ENCODE peak calls at places on chromosomes 5 and 9, in six cellular contexts. One of them, this sample, is unnamed.

GRCh38 chr5:115573133-115573532 is 28.6 kb upstream of the FEM1C start:
- DNase-seq in CD4-positive, alpha-beta T cell: no peak
- DNase-seq in uterus: no peak
- DNase-seq in breast epithelium: no peak
- DNase-seq in dorsolateral prefrontal cortex: no peak
- DNase-seq in OCI-LY7: no peak
- DNase-seq in this sample: no peak

GRCh38 chr9:14343236-14343947 is 29.5 kb upstream of the NFIB start:
- DNase-seq in CD4-positive, alpha-beta T cell: no peak
- DNase-seq in breast epithelium: no peak
- DNase-seq in uterus: no peak
- DNase-seq in OCI-LY7: no peak
- DNase-seq in dorsolateral prefrontal cortex: no peak
- DNase-seq in this sample: no peak

GRCh38 chr5:31366941-31367340 is 165.0 kb downstream of the DROSHA start:
- DNase-seq in OCI-LY7: no peak
- DNase-seq in breast epithelium: no peak
- DNase-seq in CD4-positive, alpha-beta T cell: no peak
- DNase-seq in uterus: no peak
- DNase-seq in dorsolateral prefrontal cortex: no peak
- DNase-seq in this sample: no peak

GRCh38 chr9:134730761-134731496 is 89.3 kb downstream of the COL5A1 start:
- DNase-seq in OCI-LY7: no peak
- DNase-seq in dorsolateral prefrontal cortex: no peak
- DNase-seq in CD4-positive, alpha-beta T cell: no peak
- DNase-seq in uterus: no peak
- DNase-seq in breast epithelium: no peak
- DNase-seq in this sample: no peak

GRCh38 chr5:1058988-1059883 is 50.6 kb downstream of the NKD2 start:
- DNase-seq in CD4-positive, alpha-beta T cell: no peak
- DNase-seq in dorsolateral prefrontal cortex: no peak
- DNase-seq in OCI-LY7: no peak
- DNase-seq in uterus: no peak
- DNase-seq in breast epithelium: no peak
- DNase-seq in this sample: no peak

GRCh38 chr5:56640763-56641406 is 174.5 kb upstream of the MAP3K1 start:
- DNase-seq in dorsolateral prefrontal cortex: no peak
- DNase-seq in uterus: no peak
- DNase-seq in breast epithelium: peak; percentile 59
- DNase-seq in CD4-positive, alpha-beta T cell: no peak
- DNase-seq in OCI-LY7: peak; percentile 48
- DNase-seq in this sample: no peak

GRCh38 chr9:26863074-26863473 is 29.5 kb downstream of the CAAP1 start:
- DNase-seq in breast epithelium: no peak
- DNase-seq in OCI-LY7: peak; percentile 8
- DNase-seq in dorsolateral prefrontal cortex: no peak
- DNase-seq in CD4-positive, alpha-beta T cell: no peak
- DNase-seq in uterus: no peak
- DNase-seq in this sample: no peak

GRCh38 chr9:114207034-114207815 is 51.9 kb downstream of the COL27A1 start:
- DNase-seq in uterus: peak; percentile 42
- DNase-seq in breast epithelium: peak; percentile 35
- DNase-seq in OCI-LY7: no peak
- DNase-seq in dorsolateral prefrontal cortex: no peak
- DNase-seq in CD4-positive, alpha-beta T cell: no peak
- DNase-seq in this sample: no peak

GRCh38 chr5:167777746-167778145 is 513.7 kb upstream of the WWC1 start:
- DNase-seq in dorsolateral prefrontal cortex: no peak
- DNase-seq in CD4-positive, alpha-beta T cell: no peak
- DNase-seq in breast epithelium: no peak
- DNase-seq in OCI-LY7: no peak
- DNase-seq in uterus: no peak
- DNase-seq in this sample: no peak

GRCh38 chr5:142904421-142904820 is 134.2 kb downstream of the ARHGAP26 start:
- DNase-seq in OCI-LY7: no peak
- DNase-seq in dorsolateral prefrontal cortex: no peak
- DNase-seq in uterus: no peak
- DNase-seq in breast epithelium: no peak
- DNase-seq in CD4-positive, alpha-beta T cell: no peak
- DNase-seq in this sample: no peak

GRCh38 chr9:83583151-83584014 is 39.6 kb upstream of the IDNK start:
- DNase-seq in breast epithelium: peak; percentile 21
- DNase-seq in CD4-positive, alpha-beta T cell: no peak
- DNase-seq in dorsolateral prefrontal cortex: no peak
- DNase-seq in OCI-LY7: peak; percentile 45
- DNase-seq in uterus: peak; percentile 51
- DNase-seq in this sample: peak; percentile 44

GRCh38 chr5:161687316-161687715 is 1.8 kb downstream of the GABRA6 start:
- DNase-seq in uterus: no peak
- DNase-seq in OCI-LY7: no peak
- DNase-seq in dorsolateral prefrontal cortex: no peak
- DNase-seq in CD4-positive, alpha-beta T cell: no peak
- DNase-seq in breast epithelium: no peak
- DNase-seq in this sample: no peak

GRCh38 chr9:15501803-15502202 is 9.0 kb downstream of the PSIP1 start:
- DNase-seq in uterus: no peak
- DNase-seq in OCI-LY7: no peak
- DNase-seq in dorsolateral prefrontal cortex: no peak
- DNase-seq in CD4-positive, alpha-beta T cell: no peak
- DNase-seq in breast epithelium: no peak
- DNase-seq in this sample: no peak

GRCh38 chr9:116843863-116844620 is 156.9 kb downstream of the TRIM32 start:
- DNase-seq in CD4-positive, alpha-beta T cell: no peak
- DNase-seq in dorsolateral prefrontal cortex: no peak
- DNase-seq in OCI-LY7: no peak
- DNase-seq in breast epithelium: peak; percentile 49
- DNase-seq in uterus: no peak
- DNase-seq in this sample: no peak

GRCh38 chr9:116844621-116845020 is 157.5 kb downstream of the TRIM32 start:
- DNase-seq in uterus: no peak
- DNase-seq in breast epithelium: no peak
- DNase-seq in OCI-LY7: no peak
- DNase-seq in dorsolateral prefrontal cortex: no peak
- DNase-seq in CD4-positive, alpha-beta T cell: no peak
- DNase-seq in this sample: no peak

GRCh38 chr9:116837038-116837998 is 150.2 kb downstream of the TRIM32 start:
- DNase-seq in breast epithelium: no peak
- DNase-seq in CD4-positive, alpha-beta T cell: no peak
- DNase-seq in OCI-LY7: no peak
- DNase-seq in dorsolateral prefrontal cortex: no peak
- DNase-seq in uterus: no peak
- DNase-seq in this sample: no peak

DNA sequence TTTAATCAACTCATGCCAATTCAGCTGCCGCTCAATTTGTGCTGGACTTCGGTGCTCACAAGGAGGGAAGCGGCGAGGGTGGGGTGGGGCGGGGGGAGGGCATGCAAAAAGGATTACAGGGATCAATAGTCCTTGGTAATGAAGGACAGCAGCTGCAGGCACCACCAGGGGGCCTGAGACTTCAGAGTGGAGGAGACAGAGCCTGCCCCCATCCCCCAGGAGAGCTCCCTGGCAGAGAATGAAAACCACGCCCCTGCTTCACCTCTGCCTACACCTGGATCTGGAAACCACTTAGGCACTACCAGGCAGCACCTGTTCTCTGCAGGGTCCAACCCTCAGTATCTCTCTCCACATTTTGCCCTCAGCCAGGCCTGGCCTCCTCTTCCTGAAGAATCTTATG is 155.6 kb downstream of the TRIM32 start:
- DNase-seq in breast epithelium: no peak
- DNase-seq in uterus: no peak
- DNase-seq in dorsolateral prefrontal cortex: no peak
- DNase-seq in CD4-positive, alpha-beta T cell: no peak
- DNase-seq in OCI-LY7: no peak
- DNase-seq in this sample: no peak
- TF ChIP-seq CTCF in breast epithelium: no peak
- TF ChIP-seq CTCF in uterus: no peak
- TF ChIP-seq CTCF in dorsolateral prefrontal cortex: no peak
- TF ChIP-seq CTCF in CD4-positive, alpha-beta T cell: no peak
- TF ChIP-seq CTCF in OCI-LY7: no peak
- TF ChIP-seq CTCF in this sample: no peak

DNA sequence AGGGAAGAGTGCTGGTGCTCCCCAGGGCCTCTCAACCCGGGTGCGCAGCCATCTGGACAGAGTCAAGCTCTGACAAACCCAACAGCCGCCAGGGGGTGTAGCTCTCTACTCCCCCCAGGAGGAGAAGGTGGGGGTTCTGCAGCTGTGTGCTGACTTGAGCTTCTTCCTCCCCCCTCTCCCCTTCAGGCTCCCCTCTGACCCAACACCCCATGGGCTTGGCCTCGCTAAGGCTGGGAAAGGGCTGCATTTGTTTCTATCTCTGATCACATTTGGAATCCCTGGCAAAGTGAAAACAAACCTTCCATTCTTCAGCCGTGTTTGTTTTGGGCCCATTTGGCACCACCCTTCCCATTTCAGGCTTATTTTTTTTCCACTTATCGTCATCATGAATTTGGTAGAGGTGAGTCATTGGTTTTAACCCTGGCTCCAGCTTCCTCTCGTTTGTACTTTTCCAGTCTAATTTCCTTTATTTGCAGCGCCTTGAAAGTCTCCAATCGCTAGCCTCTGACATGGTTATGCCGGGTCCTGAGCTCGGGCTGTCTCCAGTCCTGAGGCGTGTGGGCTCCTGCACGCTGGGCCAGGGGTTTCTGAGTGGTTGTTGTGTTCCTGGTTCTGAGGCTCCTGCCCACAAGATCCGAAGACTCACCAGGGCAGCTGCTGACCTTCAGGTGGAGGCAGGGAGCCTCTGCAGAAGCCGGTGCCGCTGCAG is 36.1 kb downstream of the DAP start:
- DNase-seq in CD4-positive, alpha-beta T cell: no peak
- DNase-seq in dorsolateral prefrontal cortex: no peak
- DNase-seq in uterus: peak; percentile 52
- DNase-seq in OCI-LY7: no peak
- DNase-seq in breast epithelium: no peak
- DNase-seq in this sample: no peak
- TF ChIP-seq CTCF in CD4-positive, alpha-beta T cell: no peak
- TF ChIP-seq CTCF in dorsolateral prefrontal cortex: peak; percentile 45
- TF ChIP-seq CTCF in uterus: peak; percentile 16
- TF ChIP-seq CTCF in OCI-LY7: no peak
- TF ChIP-seq CTCF in breast epithelium: no peak
- TF ChIP-seq CTCF in this sample: no peak

DNA sequence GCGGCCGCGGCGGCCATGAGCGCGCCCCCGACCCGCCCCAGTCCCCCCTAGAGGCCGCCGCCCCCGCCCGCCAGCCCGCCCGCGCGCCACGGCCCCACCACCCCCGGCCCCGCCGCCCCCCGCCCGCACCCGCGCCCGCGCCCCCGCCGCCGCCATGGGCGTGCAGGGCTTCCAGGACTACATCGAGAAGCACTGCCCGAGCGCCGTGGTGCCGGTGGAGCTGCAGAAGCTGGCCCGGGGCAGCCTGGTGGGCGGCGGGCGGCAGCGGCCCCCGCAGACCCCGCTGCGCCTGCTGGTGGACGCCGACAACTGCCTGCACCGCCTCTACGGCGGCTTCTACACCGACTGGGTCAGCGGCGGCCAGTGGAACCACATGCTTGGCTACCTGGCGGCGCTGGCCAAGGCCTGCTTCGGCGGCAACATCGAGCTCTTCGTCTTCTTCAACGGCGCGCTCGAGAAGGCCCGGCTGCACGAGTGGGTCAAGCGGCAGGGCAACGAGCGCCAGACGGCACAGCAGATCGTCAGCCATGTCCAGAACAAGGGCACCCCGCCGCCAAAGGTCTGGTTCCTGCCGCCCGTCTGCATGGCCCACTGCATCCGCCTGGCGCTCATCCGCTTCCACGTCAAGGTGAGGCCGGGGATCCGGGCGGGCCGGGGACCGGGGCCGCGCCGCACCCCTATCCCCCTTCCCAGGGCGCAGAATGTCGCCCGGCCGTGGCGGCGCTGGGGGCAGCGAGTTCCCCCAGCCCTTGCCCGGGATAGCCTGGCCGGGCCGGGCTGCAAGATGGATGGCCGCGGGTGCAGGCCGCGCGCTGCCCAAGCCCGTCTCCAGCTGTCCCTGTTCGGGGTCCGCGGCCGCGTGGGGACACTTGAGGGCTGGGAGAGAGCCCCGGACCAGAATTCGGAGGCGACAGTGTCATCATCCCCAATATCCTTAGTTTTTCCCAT is 551 bp downstream of the FAM120A start:
- DNase-seq in OCI-LY7: peak; percentile 71
- DNase-seq in breast epithelium: no peak
- DNase-seq in dorsolateral prefrontal cortex: peak; percentile 63
- DNase-seq in uterus: peak; percentile 44
- DNase-seq in CD4-positive, alpha-beta T cell: peak; percentile 25
- DNase-seq in this sample: peak; percentile 40
- TF ChIP-seq CTCF in OCI-LY7: no peak
- TF ChIP-seq CTCF in breast epithelium: peak; percentile 26
- TF ChIP-seq CTCF in dorsolateral prefrontal cortex: peak; percentile 25
- TF ChIP-seq CTCF in uterus: no peak
- TF ChIP-seq CTCF in CD4-positive, alpha-beta T cell: no peak
- TF ChIP-seq CTCF in this sample: no peak

DNA sequence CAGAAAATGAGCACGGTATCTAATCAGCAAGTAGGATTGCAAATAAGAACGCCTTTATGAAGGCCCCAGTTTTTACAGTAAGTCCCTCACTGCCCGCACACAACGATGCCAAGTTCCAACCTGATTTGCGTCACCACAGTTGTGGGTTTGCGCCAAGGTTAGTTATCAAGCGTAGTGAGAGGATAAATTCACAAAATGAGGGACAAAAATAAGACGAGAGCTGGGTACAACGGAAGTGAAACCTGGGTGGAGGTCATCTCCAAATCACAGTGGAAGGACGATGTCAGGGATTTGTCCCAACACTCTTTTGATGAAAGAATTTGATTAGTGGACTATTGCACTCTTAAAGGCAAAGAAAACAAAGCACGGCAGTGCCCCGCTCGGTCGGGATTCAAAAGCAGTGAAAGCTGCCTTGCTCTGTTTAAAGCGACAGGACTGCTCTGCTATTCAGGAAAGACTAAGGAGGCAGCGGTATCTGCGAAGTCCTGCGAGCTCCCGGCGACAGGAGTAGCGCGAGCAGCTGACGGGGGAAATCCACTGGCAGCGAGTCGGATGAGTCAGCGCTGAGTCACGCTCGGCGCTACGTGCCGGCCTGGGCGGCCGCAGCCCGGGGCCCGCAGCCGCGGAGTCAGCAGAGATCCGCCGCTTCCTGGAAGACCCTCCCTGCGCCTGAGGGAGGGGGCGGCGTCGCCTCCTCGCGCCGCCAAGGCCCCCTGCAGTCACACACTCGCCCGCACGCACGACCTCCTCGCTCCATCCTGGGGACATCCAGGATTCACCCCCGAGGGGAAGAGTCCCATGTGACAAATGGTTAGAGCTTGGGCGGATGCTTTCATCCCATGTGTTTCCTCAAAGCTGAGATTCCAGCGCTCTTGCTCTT is 102.8 kb downstream of the ARRDC3 start:
- DNase-seq in breast epithelium: peak; percentile 86
- DNase-seq in dorsolateral prefrontal cortex: peak; percentile 95
- DNase-seq in uterus: peak; percentile 90
- DNase-seq in OCI-LY7: peak; percentile 40
- DNase-seq in CD4-positive, alpha-beta T cell: peak; percentile 72
- DNase-seq in this sample: peak; percentile 90
- TF ChIP-seq CTCF in breast epithelium: no peak
- TF ChIP-seq CTCF in dorsolateral prefrontal cortex: no peak
- TF ChIP-seq CTCF in uterus: no peak
- TF ChIP-seq CTCF in OCI-LY7: no peak
- TF ChIP-seq CTCF in CD4-positive, alpha-beta T cell: no peak
- TF ChIP-seq CTCF in this sample: no peak

DNA sequence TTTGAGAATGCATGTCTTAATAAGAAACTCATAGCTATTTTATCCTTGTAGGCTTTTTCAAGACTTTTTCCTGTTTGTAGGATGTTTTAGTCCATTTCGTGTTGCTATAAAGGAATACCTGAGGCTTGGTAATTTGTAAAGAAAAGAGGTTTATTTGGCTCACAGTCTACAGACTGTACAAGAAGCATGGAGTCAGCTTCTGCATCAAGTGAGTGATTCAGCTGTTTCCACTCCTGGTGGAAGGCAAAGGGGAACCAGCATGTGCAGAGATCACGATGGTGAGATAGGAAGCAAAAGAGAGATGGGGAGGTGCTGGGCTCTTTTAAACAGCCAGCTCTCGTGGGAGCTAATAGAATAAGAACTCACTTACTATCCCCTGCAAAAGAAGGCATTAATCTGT is 177.3 kb downstream of the ALDH1A1 start:
- DNase-seq in dorsolateral prefrontal cortex: no peak
- DNase-seq in CD4-positive, alpha-beta T cell: no peak
- DNase-seq in OCI-LY7: no peak
- DNase-seq in breast epithelium: no peak
- DNase-seq in uterus: no peak
- DNase-seq in this sample: no peak
- TF ChIP-seq CTCF in dorsolateral prefrontal cortex: no peak
- TF ChIP-seq CTCF in CD4-positive, alpha-beta T cell: no peak
- TF ChIP-seq CTCF in OCI-LY7: no peak
- TF ChIP-seq CTCF in breast epithelium: no peak
- TF ChIP-seq CTCF in uterus: no peak
- TF ChIP-seq CTCF in this sample: no peak

This sample was measured in GM13976.